ENCODE peak calls at places on chromosomes 3 and 15, in five cellular contexts. One of them, this sample, is unnamed.

GRCh38 chr15:101358895-101359294 is 63.8 kb upstream of the SNRPA1 start:
- DNase-seq in choroid plexus epithelial cell: peak; percentile 6
- DNase-seq in globus pallidus: no peak
- DNase-seq in NT2/D1: no peak
- DNase-seq in OCI-LY7: no peak
- DNase-seq in this sample: no peak

GRCh38 chr3:12675115-12675810 is 11.3 kb upstream of the RAF1 start:
- DNase-seq in NT2/D1: no peak
- DNase-seq in globus pallidus: no peak
- DNase-seq in OCI-LY7: no peak
- DNase-seq in choroid plexus epithelial cell: no peak
- DNase-seq in this sample: no peak

GRCh38 chr3:126488205-126488604 is 12.5 kb upstream of the ZXDC start:
- DNase-seq in choroid plexus epithelial cell: no peak
- DNase-seq in globus pallidus: no peak
- DNase-seq in OCI-LY7: no peak
- DNase-seq in NT2/D1: no peak
- DNase-seq in this sample: no peak

GRCh38 chr15:31261266-31262142 is 65.1 kb upstream of the KLF13 start:
- DNase-seq in OCI-LY7: no peak
- DNase-seq in NT2/D1: no peak
- DNase-seq in choroid plexus epithelial cell: no peak
- DNase-seq in globus pallidus: no peak
- DNase-seq in this sample: no peak

GRCh38 chr15:29805043-29805707 is 17.1 kb downstream of the TJP1 start:
- DNase-seq in OCI-LY7: no peak
- DNase-seq in globus pallidus: peak; percentile 93
- DNase-seq in choroid plexus epithelial cell: peak; percentile 85
- DNase-seq in NT2/D1: no peak
- DNase-seq in this sample: no peak

GRCh38 chr15:92429378-92430066 is 35.8 kb downstream of the ST8SIA2 start:
- DNase-seq in NT2/D1: peak; percentile 55
- DNase-seq in choroid plexus epithelial cell: peak; percentile 26
- DNase-seq in OCI-LY7: no peak
- DNase-seq in globus pallidus: no peak
- DNase-seq in this sample: peak; percentile 60

GRCh38 chr3:88462241-88462640 is 312.5 kb downstream of the C3orf38 start:
- DNase-seq in OCI-LY7: no peak
- DNase-seq in choroid plexus epithelial cell: peak; percentile 52
- DNase-seq in globus pallidus: no peak
- DNase-seq in NT2/D1: no peak
- DNase-seq in this sample: no peak

GRCh38 chr15:33104276-33104675 is 90.2 kb downstream of the FMN1 start:
- DNase-seq in OCI-LY7: no peak
- DNase-seq in choroid plexus epithelial cell: peak; percentile 88
- DNase-seq in NT2/D1: no peak
- DNase-seq in globus pallidus: no peak
- DNase-seq in this sample: peak; percentile 79

GRCh38 chr3:157464283-157464682 is 27.6 kb downstream of the PTX3 start:
- DNase-seq in globus pallidus: no peak
- DNase-seq in OCI-LY7: no peak
- DNase-seq in NT2/D1: no peak
- DNase-seq in choroid plexus epithelial cell: peak; percentile 75
- DNase-seq in this sample: no peak

GRCh38 chr3:115819785-115820384 is 196.6 kb downstream of the GAP43 start:
- DNase-seq in NT2/D1: peak; percentile 81
- DNase-seq in globus pallidus: peak; percentile 80
- DNase-seq in choroid plexus epithelial cell: peak; percentile 95
- DNase-seq in OCI-LY7: peak; percentile 80
- DNase-seq in this sample: peak; percentile 80

GRCh38 chr3:192706272-192706671 is 21.1 kb downstream of the FGF12 start:
- DNase-seq in NT2/D1: no peak
- DNase-seq in OCI-LY7: no peak
- DNase-seq in choroid plexus epithelial cell: no peak
- DNase-seq in globus pallidus: no peak
- DNase-seq in this sample: no peak

GRCh38 chr15:76363251-76363650 is 26.7 kb downstream of the ISL2 start:
- DNase-seq in NT2/D1: no peak
- DNase-seq in choroid plexus epithelial cell: no peak
- DNase-seq in globus pallidus: no peak
- DNase-seq in OCI-LY7: no peak
- DNase-seq in this sample: no peak

GRCh38 chr3:35638640-35639250 is 580 bp upstream of the ARPP21 start:
- DNase-seq in globus pallidus: no peak
- DNase-seq in choroid plexus epithelial cell: no peak
- DNase-seq in NT2/D1: no peak
- DNase-seq in OCI-LY7: no peak
- DNase-seq in this sample: no peak

GRCh38 chr15:39499701-39500100 is 81.2 kb upstream of the THBS1 start:
- DNase-seq in choroid plexus epithelial cell: no peak
- DNase-seq in globus pallidus: no peak
- DNase-seq in NT2/D1: no peak
- DNase-seq in OCI-LY7: no peak
- DNase-seq in this sample: no peak

GRCh38 chr15:29935296-29936020 is 113.2 kb upstream of the TJP1 start:
- DNase-seq in OCI-LY7: peak; percentile 1
- DNase-seq in globus pallidus: no peak
- DNase-seq in NT2/D1: no peak
- DNase-seq in choroid plexus epithelial cell: no peak
- DNase-seq in this sample: peak; percentile 8

GRCh38 chr3:107753494-107753893 is 230.7 kb downstream of the BBX start:
- DNase-seq in NT2/D1: peak; percentile 30
- DNase-seq in globus pallidus: peak; percentile 80
- DNase-seq in OCI-LY7: peak; percentile 35
- DNase-seq in choroid plexus epithelial cell: peak; percentile 58
- DNase-seq in this sample: peak; percentile 5

GRCh38 chr15:68994981-68995753 is 19.3 kb upstream of the NOX5 start:
- DNase-seq in OCI-LY7: no peak
- DNase-seq in globus pallidus: no peak
- DNase-seq in NT2/D1: no peak
- DNase-seq in choroid plexus epithelial cell: peak; percentile 37
- DNase-seq in this sample: no peak

GRCh38 chr15:60423540-60423939 is 25.8 kb upstream of the ANXA2 start:
- DNase-seq in OCI-LY7: no peak
- DNase-seq in NT2/D1: peak; percentile 60
- DNase-seq in choroid plexus epithelial cell: peak; percentile 96
- DNase-seq in globus pallidus: no peak
- DNase-seq in this sample: peak; percentile 88

GRCh38 chr3:170724599-170724998 is 138.7 kb upstream of the SLC7A14 start:
- DNase-seq in choroid plexus epithelial cell: peak; percentile 71
- DNase-seq in globus pallidus: no peak
- DNase-seq in OCI-LY7: no peak
- DNase-seq in NT2/D1: no peak
- DNase-seq in this sample: no peak

GRCh38 chr15:90000175-90000923 is 775 bp upstream of the ZNF710 start:
- DNase-seq in globus pallidus: peak; percentile 37
- DNase-seq in OCI-LY7: peak; percentile 16
- DNase-seq in NT2/D1: no peak
- DNase-seq in choroid plexus epithelial cell: peak; percentile 50
- DNase-seq in this sample: no peak

GRCh38 chr15:70196314-70197291 is 98.9 kb upstream of the TLE3 start:
- DNase-seq in choroid plexus epithelial cell: peak; percentile 96
- DNase-seq in NT2/D1: peak; percentile 84
- DNase-seq in OCI-LY7: peak; percentile 7
- DNase-seq in globus pallidus: no peak
- DNase-seq in this sample: peak; percentile 94

GRCh38 chr3:22386107-22386506 is 635.1 kb upstream of the ZNF385D start:
- DNase-seq in choroid plexus epithelial cell: no peak
- DNase-seq in NT2/D1: no peak
- DNase-seq in globus pallidus: no peak
- DNase-seq in OCI-LY7: no peak
- DNase-seq in this sample: no peak

GRCh38 chr15:68783226-68784054 is 37.3 kb downstream of the ANP32A start:
- DNase-seq in OCI-LY7: peak; percentile 66
- DNase-seq in globus pallidus: no peak
- DNase-seq in choroid plexus epithelial cell: peak; percentile 38
- DNase-seq in NT2/D1: no peak
- DNase-seq in this sample: peak; percentile 16

GRCh38 chr3:109176726-109177125 is 40.2 kb downstream of the C3orf85 start:
- DNase-seq in OCI-LY7: no peak
- DNase-seq in NT2/D1: no peak
- DNase-seq in globus pallidus: no peak
- DNase-seq in choroid plexus epithelial cell: no peak
- DNase-seq in this sample: no peak

GRCh38 chr3:116339441-116340028 is 105.8 kb downstream of the LSAMP start:
- DNase-seq in choroid plexus epithelial cell: peak; percentile 16
- DNase-seq in globus pallidus: peak; percentile 43
- DNase-seq in NT2/D1: no peak
- DNase-seq in OCI-LY7: no peak
- DNase-seq in this sample: no peak

GRCh38 chr15:43126358-43126757 is 7.0 kb upstream of the TMEM62 start:
- DNase-seq in globus pallidus: no peak
- DNase-seq in OCI-LY7: no peak
- DNase-seq in choroid plexus epithelial cell: no peak
- DNase-seq in NT2/D1: no peak
- DNase-seq in this sample: no peak

GRCh38 chr15:67067161-67067853 is 1.9 kb downstream of the SMAD3 start:
- DNase-seq in NT2/D1: no peak
- DNase-seq in OCI-LY7: peak; percentile 52
- DNase-seq in globus pallidus: no peak
- DNase-seq in choroid plexus epithelial cell: no peak
- DNase-seq in this sample: no peak

GRCh38 chr3:72820405-72820804 is 27.8 kb downstream of the SHQ1 start:
- DNase-seq in OCI-LY7: no peak
- DNase-seq in choroid plexus epithelial cell: peak; percentile 65
- DNase-seq in NT2/D1: no peak
- DNase-seq in globus pallidus: peak; percentile 72
- DNase-seq in this sample: no peak

GRCh38 chr15:33031324-33031736 is 163.2 kb downstream of the FMN1 start:
- DNase-seq in choroid plexus epithelial cell: peak; percentile 63
- DNase-seq in NT2/D1: no peak
- DNase-seq in OCI-LY7: no peak
- DNase-seq in globus pallidus: no peak
- DNase-seq in this sample: peak; percentile 25